ENCODE peak calls at places on chromosome 16, in four cellular contexts. I, V, M and T are unnamed samples.

GRCh38 chr16:9008335-9009260 is 44.9 kb upstream of the USP7 start:
- DNase-seq in V (peak; percentile 30), M (peak; percentile 80), I (peak; percentile 70), T (peak; percentile 56)

GRCh38 chr16:49559242-49559641 is 185.6 kb downstream of the C16orf78 start:
- DNase-seq in M (no peak), I (no peak), V (no peak), T (no peak)

GRCh38 chr16:56609463-56609921 is 1.1 kb downstream of the MT2A start:
- DNase-seq in M (peak; percentile 48), I (peak; percentile 90), V (peak; percentile 38), T (peak; percentile 82)

GRCh38 chr16:27290582-27290981 is 22.0 kb upstream of the NSMCE1 start:
- DNase-seq in V (no peak), M (no peak), I (no peak), T (no peak)

GRCh38 chr16:87531418-87531817 is 38.6 kb upstream of the ZCCHC14 start:
- DNase-seq in M (no peak), I (no peak), V (no peak), T (no peak)

GRCh38 chr16:20611975-20612471 is 35.9 kb upstream of the ACSM2B start:
- DNase-seq in V (no peak), M (peak; percentile 87), I (no peak), T (no peak)

GRCh38 chr16:66159987-66160386 is 206.5 kb upstream of the CDH5 start:
- DNase-seq in I (peak; percentile 24), M (no peak), V (no peak), T (no peak)

GRCh38 chr16:51164574-51164973 is 13.5 kb upstream of the SALL1 start:
- DNase-seq in I (no peak), V (no peak), M (no peak), T (no peak)

GRCh38 chr16:67927131-67927941 is 4.3 kb downstream of the CTRL start:
- DNase-seq in M (no peak), I (no peak), V (no peak), T (no peak)

GRCh38 chr16:47142469-47143328 is 1.0 kb downstream of the NETO2 start:
- DNase-seq in V (peak; percentile 39), M (peak; percentile 44), I (peak; percentile 56), T (peak; percentile 47)

GRCh38 chr16:56389554-56389953 is 35.8 kb downstream of the AMFR start:
- DNase-seq in I (peak; percentile 88), V (no peak), M (no peak), T (no peak)